ENCODE peak calls at places on chromosomes 16 and 17, in seven cellular contexts. Z is choroid plexus epithelial cell, J is lower lobe of right lung, A is MCF 10A, H is cardiac muscle cell, C is heart left ventricle, Y is uterus. W is an unnamed sample.

GRCh38 chr17:36824678-36825091 is 112.6 kb upstream of the LHX1 start:
- DNase-seq in Y (no peak), C (no peak), Z (peak), A (peak), H (no peak), J (no peak), W (no peak)

GRCh38 chr17:35069311-35069710 is 5.8 kb upstream of the RFFL start:
- DNase-seq in C (no peak), Z (peak), A (no peak), H (no peak), J (no peak), Y (no peak), W (no peak)

GRCh38 chr17:60330731-60331130 is 61.2 kb downstream of the USP32 start:
- DNase-seq in H (no peak), Z (peak), A (no peak), J (no peak), Y (no peak), C (no peak), W (no peak)

GRCh38 chr16:15960124-15960971 is 10.9 kb downstream of the ABCC1 start:
- DNase-seq in H (no peak), C (no peak), Z (no peak), A (no peak), J (no peak), Y (no peak), W (no peak)

GRCh38 chr17:76772842-76773521 is 35.1 kb downstream of the MFSD11 start:
- DNase-seq in C (no peak), A (peak), Y (no peak), H (peak), Z (peak), J (no peak), W (no peak)

GRCh38 chr16:67372664-67373063 is 20.6 kb downstream of the TPPP3 start:
- DNase-seq in H (no peak), Z (peak), C (no peak), J (no peak), Y (no peak), A (peak), W (no peak)

GRCh38 chr17:78892936-78893379 is 10.0 kb downstream of the CEP295NL start:
- DNase-seq in Y (no peak), C (no peak), H (no peak), J (no peak), Z (no peak), A (no peak), W (no peak)

GRCh38 chr17:17328251-17328650 is 25.1 kb downstream of the NT5M start:
- DNase-seq in A (no peak), C (no peak), H (no peak), Y (no peak), Z (no peak), J (peak), W (no peak)

GRCh38 chr16:3695610-3696369 is 21.5 kb downstream of the TRAP1 start:
- DNase-seq in Y (no peak), Z (no peak), H (no peak), A (no peak), C (no peak), J (no peak), W (no peak)

GRCh38 chr16:15494231-15494630 is 59.8 kb downstream of the BMERB1 start:
- DNase-seq in J (no peak), C (no peak), H (no peak), A (no peak), Y (peak), Z (peak), W (no peak)

GRCh38 chr16:9980981-9981380 is 201.2 kb downstream of the GRIN2A start:
- DNase-seq in C (no peak), Z (no peak), J (no peak), H (no peak), Y (no peak), A (no peak), W (no peak)

GRCh38 chr17:42288985-42289862 is 926 bp downstream of the STAT5A start:
- DNase-seq in Z (no peak), J (peak), C (no peak), H (no peak), A (no peak), Y (peak), W (peak)

GRCh38 chr17:74746922-74747321 is 1.5 kb upstream of the NHERF1 start:
- DNase-seq in Y (no peak), Z (no peak), J (peak), A (no peak), H (peak), C (no peak), W (no peak)

GRCh38 chr17:67390646-67391480 is 13.8 kb downstream of the PITPNC1 start:
- DNase-seq in A (peak), J (peak), Z (peak), Y (no peak), H (no peak), C (peak), W (no peak)

GRCh38 chr16:2046125-2046888 is 1.3 kb downstream of the NTHL1 start:
- DNase-seq in H (no peak), A (no peak), J (no peak), C (no peak), Z (no peak), Y (no peak), W (no peak)

GRCh38 chr16:30889721-30890120 is 4.2 kb downstream of the BCL7C start:
- DNase-seq in C (no peak), A (no peak), Y (no peak), H (no peak), J (no peak), Z (no peak), W (no peak)

GRCh38 chr17:77649717-77650211 is 308.7 kb upstream of the TNRC6C start:
- DNase-seq in C (no peak), J (no peak), A (peak), Y (no peak), H (no peak), Z (peak), W (no peak)

DNA sequence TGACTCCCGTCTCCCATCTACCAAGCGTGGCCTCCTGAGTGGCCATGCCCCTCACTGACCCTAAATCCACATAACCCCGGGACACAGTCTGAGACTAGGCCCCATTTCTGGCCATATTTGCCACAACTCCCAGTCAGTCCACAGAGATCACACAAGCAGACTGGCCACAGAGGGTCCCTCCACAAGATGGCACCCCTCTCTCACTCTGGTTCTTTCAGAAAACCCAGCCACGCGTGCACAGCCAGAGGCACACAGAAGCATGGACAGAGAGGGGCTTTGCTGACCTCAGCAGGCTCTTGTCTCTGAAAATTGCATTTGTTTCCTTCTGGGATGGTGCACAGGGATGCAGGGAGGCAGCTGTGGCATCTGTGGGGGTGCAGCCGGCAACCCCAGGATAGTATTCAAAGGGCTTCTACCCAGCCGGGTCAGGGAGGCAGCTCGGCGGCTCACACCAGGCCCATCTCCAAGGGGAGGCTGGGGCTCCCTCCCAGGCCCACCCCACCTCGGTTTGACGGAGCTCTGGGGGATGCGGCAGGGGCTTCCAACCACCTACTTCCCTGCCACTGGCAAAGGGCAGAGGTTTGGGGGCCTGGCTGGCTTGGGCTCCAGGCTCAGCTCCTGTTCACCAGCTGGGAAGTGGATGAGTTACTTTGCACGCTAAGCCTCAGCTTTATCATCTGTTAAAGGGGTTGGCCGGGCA is 16.8 kb downstream of the DOC2B start:
- DNase-seq in J (no peak), Z (peak), A (peak), C (no peak), H (peak), Y (peak), W (no peak)
- TF ChIP-seq CTCF in J (peak), Z (peak), A (peak), C (peak), H (peak), Y (peak), W (no peak)

GRCh38 chr16:49644143-49644460 is 211.8 kb downstream of the ZNF423 start:
- DNase-seq in H (no peak), J (no peak), Z (peak), C (no peak), Y (no peak), A (peak), W (no peak)
- TF ChIP-seq CTCF in H (peak), J (no peak), Z (peak), C (peak), Y (peak), A (no peak), W (no peak)

GRCh38 chr16:35908942-35909341 is 2449.5 kb downstream of the TP53TG3F start:
- DNase-seq in H (no peak), Y (no peak), C (no peak), J (no peak), A (no peak), Z (no peak), W (no peak)
- TF ChIP-seq CTCF in H (no peak), Y (no peak), C (no peak), J (no peak), A (peak), Z (peak), W (no peak)

DNA sequence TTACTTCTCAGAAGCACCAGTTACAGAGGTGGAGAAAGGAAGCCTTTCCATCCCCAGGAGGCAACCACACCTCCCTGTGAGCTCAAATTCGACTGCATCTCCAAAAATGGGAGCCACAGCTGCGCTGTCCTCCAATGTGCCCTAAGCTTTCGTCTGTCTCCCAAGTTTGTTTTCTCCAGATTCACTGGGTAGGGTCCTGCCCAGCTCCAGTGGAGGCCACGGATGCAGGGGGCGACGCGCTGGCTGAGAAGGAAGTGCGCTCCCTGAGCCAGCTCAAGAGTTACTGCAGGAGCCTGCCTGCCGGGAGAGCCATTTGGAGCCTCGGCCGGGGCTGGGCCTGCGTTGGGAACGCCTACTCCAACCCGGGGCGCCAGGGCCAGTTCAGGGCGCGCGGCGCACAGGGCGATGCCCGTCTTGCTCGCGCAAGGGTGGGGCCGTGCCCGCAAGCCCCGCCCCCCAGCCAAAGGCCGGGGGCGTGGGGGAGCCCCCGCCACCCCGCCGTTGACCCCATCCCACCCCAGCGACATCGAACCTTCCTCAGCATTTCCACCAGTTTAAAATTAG is 19.5 kb downstream of the SIAH1 start:
- DNase-seq in Z (peak), A (peak), C (peak), J (peak), H (peak), Y (peak), W (peak)
- TF ChIP-seq CTCF in Z (peak), A (no peak), C (peak), J (peak), H (peak), Y (no peak), W (no peak)

DNA sequence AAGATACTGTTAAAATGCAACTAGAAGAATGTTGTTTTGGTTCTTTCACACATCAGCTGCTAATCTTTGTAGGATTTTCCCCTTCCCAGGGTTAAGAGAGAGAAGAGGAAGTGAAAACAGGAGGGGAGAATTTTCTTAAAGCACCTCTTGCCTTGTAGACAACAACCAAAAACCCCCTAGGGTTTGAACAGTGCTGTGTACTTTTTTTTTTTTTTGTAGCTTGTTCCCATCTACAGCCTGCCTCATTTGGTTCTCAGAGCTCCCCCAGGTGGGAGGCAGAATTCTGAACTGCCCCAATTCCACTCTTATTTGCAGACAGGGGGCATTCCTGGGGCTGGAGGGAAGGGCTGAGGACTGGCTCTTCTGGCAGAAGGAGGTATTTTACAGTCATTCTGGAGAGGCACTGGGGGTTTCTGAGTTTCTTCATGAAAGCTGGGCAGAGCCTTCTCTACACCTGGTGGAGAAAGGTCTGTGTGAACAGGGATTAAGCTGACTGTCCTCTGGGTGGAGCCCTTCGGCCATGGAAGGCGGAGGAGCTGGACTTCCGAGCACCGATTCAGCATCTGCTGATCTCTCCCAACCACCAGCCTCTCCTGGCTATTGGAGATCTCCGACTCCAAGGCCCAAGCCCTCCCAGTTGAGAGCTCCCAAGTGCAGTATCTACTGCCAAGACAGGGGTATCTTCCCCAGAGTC is 32.2 kb downstream of the SMARCE1 start:
- DNase-seq in Z (peak), C (no peak), A (peak), J (no peak), Y (peak), H (peak), W (peak)
- TF ChIP-seq CTCF in Z (peak), C (peak), A (peak), J (peak), Y (peak), H (peak), W (no peak)

GRCh38 chr17:73029021-73029420 is 63.5 kb downstream of the SLC39A11 start:
- DNase-seq in J (no peak), C (no peak), Z (no peak), H (no peak), A (no peak), Y (no peak), W (no peak)

GRCh38 chr17:73025041-73025440 is 67.4 kb downstream of the SLC39A11 start:
- DNase-seq in A (no peak), C (no peak), Y (no peak), Z (no peak), H (no peak), J (no peak), W (no peak)

GRCh38 chr17:73028311-73028755 is 64.2 kb downstream of the SLC39A11 start:
- DNase-seq in J (no peak), Y (no peak), Z (peak), C (no peak), A (no peak), H (no peak), W (no peak)

GRCh38 chr17:73029941-73030340 is 62.5 kb downstream of the SLC39A11 start:
- DNase-seq in H (no peak), A (no peak), Z (no peak), J (no peak), C (no peak), Y (no peak), W (no peak)

DNA sequence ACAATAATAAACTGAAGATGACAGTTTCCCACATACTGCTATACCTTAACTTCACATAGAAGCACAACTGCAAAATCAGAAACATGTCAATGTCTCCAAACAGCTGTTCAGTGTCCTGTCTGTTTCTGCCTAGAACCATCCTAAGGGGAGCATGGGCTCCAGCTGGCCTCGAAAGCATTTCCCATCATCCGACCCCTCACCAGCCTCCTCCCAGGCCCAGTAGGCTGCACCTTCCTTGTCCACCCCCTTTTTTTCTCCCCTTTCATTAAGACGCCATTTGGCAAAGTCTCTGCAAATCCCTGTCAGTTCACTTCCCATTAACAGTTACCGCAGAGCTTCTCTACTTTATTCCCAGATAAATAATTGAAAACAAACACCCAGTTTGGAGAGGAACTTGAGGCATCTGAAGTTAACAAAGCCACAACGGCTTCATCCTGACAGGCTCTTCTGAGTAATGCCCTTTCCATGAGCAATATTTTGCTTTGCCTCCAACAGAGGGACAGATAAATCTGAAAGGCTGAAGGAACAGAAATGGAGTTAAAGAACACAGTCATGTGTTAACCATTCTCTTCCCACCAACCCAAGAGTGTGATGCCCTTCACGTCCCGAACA is 65.3 kb downstream of the SLC39A11 start:
- DNase-seq in Y (no peak), A (no peak), J (no peak), Z (peak), H (no peak), C (no peak), W (no peak)
- TF ChIP-seq CTCF in Y (no peak), A (no peak), J (no peak), Z (no peak), H (no peak), C (no peak), W (no peak)

GRCh38 chr17:69058165-69058564 is 2.6 kb downstream of the ABCA9 start:
- DNase-seq in H (no peak), J (no peak), Y (no peak), A (no peak), C (no peak), Z (no peak), W (no peak)
- TF ChIP-seq CTCF in H (no peak), J (peak), Y (no peak), A (no peak), C (no peak), Z (peak), W (no peak)

W was measured in activated B cell treated with CpG ODN at 0.5 μM for 24 hours.